ENCODE peak calls at places on chromosomes 2 and 18, in seven cellular contexts. D is psoas muscle; V is activated CD4-positive, alpha-beta memory T cell treated with anti-CD3 and anti-CD28 coated beads for 36 hours; G is GM06990; P is cardiac fibroblast; H is amygdala; M is sigmoid colon. L is an unnamed sample.

GRCh38 chr2:127508621-127509034 is 17.7 kb downstream of the IWS1 start:
- DNase-seq in D (peak; percentile 87), V (no peak), G (no peak), P (peak; percentile 99), H (peak; percentile 56), M (peak; percentile 85), L (no peak)

GRCh38 chr2:9212010-9212638 is 5.5 kb downstream of the ASAP2 start:
- DNase-seq in D (no peak), V (no peak), G (no peak), P (no peak), H (no peak), M (no peak), L (no peak)

GRCh38 chr2:241613018-241613780 is 23.8 kb downstream of the THAP4 start:
- DNase-seq in D (no peak), V (no peak), G (no peak), P (peak; percentile 83), H (no peak), M (peak; percentile 62), L (no peak)

GRCh38 chr2:133844214-133844892 is 276.1 kb upstream of the NCKAP5 start:
- DNase-seq in D (peak; percentile 68), V (peak; percentile 65), G (no peak), P (peak; percentile 88), H (peak; percentile 7), M (peak; percentile 76), L (peak; percentile 43)

GRCh38 chr2:19185061-19185460 is 173.4 kb downstream of the OSR1 start:
- DNase-seq in D (no peak), V (no peak), G (no peak), P (peak; percentile 63), H (no peak), M (no peak), L (no peak)

GRCh38 chr2:39380525-39381150 is 56.4 kb downstream of the MAP4K3 start:
- DNase-seq in D (no peak), V (no peak), G (no peak), P (peak; percentile 43), H (no peak), M (no peak), L (peak; percentile 86)

GRCh38 chr2:112433932-112434730 is 686 bp upstream of the RGPD8 start:
- DNase-seq in D (no peak), V (no peak), G (no peak), P (no peak), H (no peak), M (peak; percentile 61), L (no peak)

GRCh38 chr2:109527846-109528705 is 85.7 kb downstream of the SEPTIN10 start:
- DNase-seq in D (no peak), V (no peak), G (no peak), P (no peak), H (no peak), M (no peak), L (no peak)

GRCh38 chr2:125224830-125225229 is 1199.7 kb downstream of the CNTNAP5 start:
- DNase-seq in D (no peak), V (no peak), G (no peak), P (no peak), H (no peak), M (no peak), L (no peak)

GRCh38 chr2:98314251-98314650 is 32.0 kb upstream of the CNGA3 start:
- DNase-seq in D (no peak), V (no peak), G (no peak), P (no peak), H (no peak), M (no peak), L (no peak)

GRCh38 chr18:44887227-44887631 is 206.5 kb downstream of the SETBP1 start:
- DNase-seq in D (no peak), V (peak; percentile 74), G (peak; percentile 70), P (peak; percentile 79), H (no peak), M (no peak), L (no peak)

GRCh38 chr2:171160630-171161424 is at the start of gene TLK1:
- DNase-seq in D (peak; percentile 87), V (peak; percentile 81), G (peak; percentile 90), P (peak; percentile 58), H (peak; percentile 40), M (peak; percentile 91), L (peak; percentile 73)

GRCh38 chr18:80147418-80148315 is 38.6 kb downstream of the ADNP2 start:
- DNase-seq in D (peak; percentile 89), V (peak; percentile 88), G (peak; percentile 61), P (peak; percentile 81), H (peak; percentile 83), M (peak; percentile 92), L (peak; percentile 72)

GRCh38 chr2:51350100-51350499 is 318.2 kb upstream of the NRXN1 start:
- DNase-seq in D (no peak), V (no peak), G (no peak), P (peak; percentile 80), H (no peak), M (no peak), L (no peak)

L was measured in NCI-H526 treated with DMSO at 0.1 percent for 48 hours.